ENCODE peak calls at places on chromosomes 1 and 21, in four cellular contexts. N is lung, J is foreskin keratinocyte, K is ovary. G is an unnamed sample.

GRCh38 chr1:116712510-116712909 is 41.7 kb upstream of the CD2 start:
- DNase-seq in N (no peak), J (no peak), K (no peak), G (no peak)

GRCh38 chr1:186189156-186189555 is 185.9 kb downstream of the TPR start:
- DNase-seq in N (no peak), J (no peak), K (no peak), G (no peak)

GRCh38 chr1:183635112-183635605 is 424 bp downstream of the ARPC5 start:
- DNase-seq in N (peak), J (no peak), K (peak), G (no peak)

GRCh38 chr21:15063821-15064575 is 802 bp downstream of the NRIP1 start:
- DNase-seq in N (peak), J (no peak), K (no peak), G (peak)

GRCh38 chr1:27410709-27411108 is 18.3 kb downstream of the GPR3 start:
- DNase-seq in N (no peak), J (no peak), K (no peak), G (no peak)

GRCh38 chr1:156841289-156841855 is 17.5 kb downstream of the INSRR start:
- DNase-seq in N (no peak), J (no peak), K (no peak), G (no peak)

GRCh38 chr1:64933296-64934070 is 32.9 kb downstream of the JAK1 start:
- DNase-seq in N (peak), J (no peak), K (no peak), G (peak)

GRCh38 chr1:214438059-214438458 is 113.3 kb downstream of the PTPN14 start:
- DNase-seq in N (no peak), J (no peak), K (no peak), G (no peak)

GRCh38 chr1:8517579-8518489 is 199.9 kb downstream of the SLC45A1 start:
- DNase-seq in N (no peak), J (no peak), K (no peak), G (peak)

GRCh38 chr1:152977614-152978013 is 6.3 kb upstream of the SPRR1A start:
- DNase-seq in N (peak), J (no peak), K (no peak), G (no peak)

GRCh38 chr1:201085902-201086735 is 26.1 kb downstream of the CACNA1S start:
- DNase-seq in N (peak), J (peak), K (no peak), G (peak)

GRCh38 chr1:222369991-222370910 is 177.7 kb downstream of the HHIPL2 start:
- DNase-seq in N (no peak), J (peak), K (no peak), G (peak)

GRCh38 chr1:85665932-85666331 is 42.3 kb downstream of the ZNHIT6 start:
- DNase-seq in N (no peak), J (no peak), K (no peak), G (no peak)

GRCh38 chr1:13830616-13831280 is 130.8 kb downstream of the PRDM2 start:
- DNase-seq in N (peak), J (no peak), K (peak), G (no peak)

GRCh38 chr1:79304131-79304530 is 297.6 kb upstream of the ADGRL4 start:
- DNase-seq in N (no peak), J (peak), K (no peak), G (peak)

GRCh38 chr1:113811888-113812660 is at the start of gene RSBN1:
- DNase-seq in N (peak), J (peak), K (peak), G (peak)

GRCh38 chr1:198620951-198621824 is 17.7 kb upstream of the PTPRC start:
- DNase-seq in N (no peak), J (no peak), K (no peak), G (no peak)

GRCh38 chr1:43460988-43461693 is 7.4 kb upstream of the HYI start:
- DNase-seq in N (no peak), J (no peak), K (no peak), G (no peak)

GRCh38 chr1:42736152-42736551 is 3.9 kb downstream of the CLDN19 start:
- DNase-seq in N (no peak), J (peak), K (no peak), G (no peak)

GRCh38 chr1:202106340-202107284 is 16.1 kb upstream of the GPR37L1 start:
- DNase-seq in N (peak), J (peak), K (no peak), G (no peak)

GRCh38 chr1:203765029-203765837 is at the start of gene LAX1:
- DNase-seq in N (no peak), J (no peak), K (no peak), G (no peak)

GRCh38 chr21:45977396-45977795 is 4.2 kb upstream of the COL6A1 start:
- DNase-seq in N (no peak), J (no peak), K (peak), G (no peak)

GRCh38 chr1:204714861-204715511 is 29.4 kb upstream of the LRRN2 start:
- DNase-seq in N (no peak), J (no peak), K (no peak), G (no peak)

GRCh38 chr1:20634594-20635084 is 1.4 kb downstream of the PINK1 start:
- DNase-seq in N (peak), J (peak), K (no peak), G (peak)

GRCh38 chr1:16618719-16619118 is 5.4 kb upstream of the NBPF1 start:
- DNase-seq in N (peak), J (no peak), K (peak), G (no peak)

GRCh38 chr1:236480758-236481436 is 42.9 kb upstream of the LGALS8 start:
- DNase-seq in N (no peak), J (no peak), K (no peak), G (no peak)

GRCh38 chr1:236486315-236486714 is 37.5 kb upstream of the LGALS8 start:
- DNase-seq in N (no peak), J (no peak), K (no peak), G (no peak)

GRCh38 chr1:236489710-236490377 is 33.9 kb upstream of the LGALS8 start:
- DNase-seq in N (no peak), J (peak), K (no peak), G (peak)

GRCh38 chr1:236484310-236484971 is 39.3 kb upstream of the LGALS8 start:
- DNase-seq in N (no peak), J (no peak), K (no peak), G (no peak)
- TF ChIP-seq CTCF in N (no peak), J (no peak), K (no peak), G (no peak)

GRCh38 chr21:43270800-43271261 is 102.0 kb downstream of the CRYAA start:
- DNase-seq in N (no peak), J (no peak), K (no peak), G (no peak)

GRCh38 chr21:43268804-43269186 is 100.0 kb downstream of the CRYAA start:
- DNase-seq in N (no peak), J (no peak), K (no peak), G (no peak)

GRCh38 chr21:43269981-43270670 is 101.3 kb downstream of the CRYAA start:
- DNase-seq in N (no peak), J (no peak), K (no peak), G (no peak)

GRCh38 chr21:43268086-43268803 is 99.4 kb downstream of the CRYAA start:
- DNase-seq in N (no peak), J (no peak), K (no peak), G (no peak)

DNA sequence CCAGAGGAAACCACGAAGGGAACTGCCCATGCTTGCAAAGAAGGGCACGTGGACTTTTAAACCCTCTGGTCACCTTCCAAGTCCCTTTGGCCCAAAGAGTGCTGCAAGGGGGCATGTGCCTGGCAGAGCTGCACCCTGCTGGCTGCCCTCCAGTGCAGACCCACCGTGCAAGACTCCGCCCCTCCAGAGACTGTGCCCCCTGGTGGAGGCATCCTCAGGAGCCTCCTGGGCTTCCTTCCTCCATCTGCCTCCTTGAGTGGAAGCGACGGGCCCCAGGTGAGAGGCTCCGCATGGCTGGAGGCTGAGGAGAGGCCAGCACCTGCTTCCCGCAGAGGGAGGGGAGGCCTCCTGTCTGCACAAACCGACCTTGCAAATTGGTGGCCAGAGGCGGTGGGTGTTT is 100.7 kb downstream of the CRYAA start:
- DNase-seq in N (no peak), J (no peak), K (no peak), G (no peak)
- TF ChIP-seq CTCF in N (no peak), J (peak), K (no peak), G (peak)

DNA sequence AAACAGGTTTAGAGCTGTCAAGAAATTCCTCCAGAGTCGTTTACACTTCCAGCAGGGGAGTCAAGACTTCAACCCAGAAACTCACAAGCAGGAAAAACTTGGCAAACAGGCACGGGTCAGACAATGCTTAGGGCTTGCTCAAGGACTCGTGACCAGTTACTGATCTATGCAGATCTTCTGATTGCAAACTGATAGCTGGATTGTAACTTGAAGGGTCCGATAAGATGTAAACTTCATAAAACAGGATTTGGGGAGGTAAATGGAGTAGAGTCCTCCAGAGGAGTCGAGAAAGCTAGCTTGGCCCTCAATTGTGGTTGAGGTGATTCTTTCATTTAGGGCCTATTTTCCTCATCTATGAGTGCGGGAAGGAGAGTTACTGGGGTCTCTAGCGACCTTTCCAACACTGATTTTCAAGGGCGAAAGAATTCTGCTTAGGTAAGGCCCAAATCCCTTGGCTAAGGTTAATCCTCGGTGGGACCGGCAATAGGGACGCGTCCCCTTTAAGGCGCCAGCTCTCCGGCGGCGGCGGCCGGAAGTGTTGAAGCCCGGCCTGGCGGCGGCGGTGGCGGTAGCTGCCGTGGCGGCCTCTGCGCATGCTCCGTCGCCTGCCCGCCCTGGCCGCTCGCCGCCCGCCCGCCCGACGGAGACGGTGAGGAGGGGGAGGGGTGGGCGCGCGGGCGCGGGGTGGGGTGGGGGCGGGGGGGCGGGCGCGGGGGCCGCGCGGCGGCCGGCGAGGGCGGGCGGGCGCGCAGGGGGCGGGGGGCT is at the start of gene GMEB1:
- DNase-seq in N (peak), J (peak), K (peak), G (peak)
- TF ChIP-seq CTCF in N (no peak), J (peak), K (peak), G (no peak)

DNA sequence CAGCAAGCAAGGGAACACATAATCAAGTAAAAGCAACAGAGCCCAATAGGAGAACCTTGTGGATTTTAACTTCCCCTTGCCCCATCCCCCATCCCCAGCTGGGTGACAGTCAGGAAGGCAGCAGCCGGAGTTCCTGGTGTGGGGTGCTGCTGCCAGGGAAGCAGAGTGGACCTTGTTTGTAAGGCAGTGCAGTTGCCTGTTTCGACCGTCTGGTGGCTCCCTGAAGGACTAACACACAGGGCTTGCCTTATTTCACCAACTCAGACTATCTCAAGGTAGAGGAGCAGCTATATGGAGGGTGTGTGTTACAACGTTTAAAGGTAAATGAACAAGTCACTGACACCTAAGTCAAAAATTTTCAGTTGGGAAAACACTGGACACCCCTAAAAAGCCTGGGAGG is 6.6 kb downstream of the KRTAP10-8 start:
- DNase-seq in N (no peak), J (no peak), K (no peak), G (no peak)
- TF ChIP-seq CTCF in N (no peak), J (no peak), K (no peak), G (peak)

DNA sequence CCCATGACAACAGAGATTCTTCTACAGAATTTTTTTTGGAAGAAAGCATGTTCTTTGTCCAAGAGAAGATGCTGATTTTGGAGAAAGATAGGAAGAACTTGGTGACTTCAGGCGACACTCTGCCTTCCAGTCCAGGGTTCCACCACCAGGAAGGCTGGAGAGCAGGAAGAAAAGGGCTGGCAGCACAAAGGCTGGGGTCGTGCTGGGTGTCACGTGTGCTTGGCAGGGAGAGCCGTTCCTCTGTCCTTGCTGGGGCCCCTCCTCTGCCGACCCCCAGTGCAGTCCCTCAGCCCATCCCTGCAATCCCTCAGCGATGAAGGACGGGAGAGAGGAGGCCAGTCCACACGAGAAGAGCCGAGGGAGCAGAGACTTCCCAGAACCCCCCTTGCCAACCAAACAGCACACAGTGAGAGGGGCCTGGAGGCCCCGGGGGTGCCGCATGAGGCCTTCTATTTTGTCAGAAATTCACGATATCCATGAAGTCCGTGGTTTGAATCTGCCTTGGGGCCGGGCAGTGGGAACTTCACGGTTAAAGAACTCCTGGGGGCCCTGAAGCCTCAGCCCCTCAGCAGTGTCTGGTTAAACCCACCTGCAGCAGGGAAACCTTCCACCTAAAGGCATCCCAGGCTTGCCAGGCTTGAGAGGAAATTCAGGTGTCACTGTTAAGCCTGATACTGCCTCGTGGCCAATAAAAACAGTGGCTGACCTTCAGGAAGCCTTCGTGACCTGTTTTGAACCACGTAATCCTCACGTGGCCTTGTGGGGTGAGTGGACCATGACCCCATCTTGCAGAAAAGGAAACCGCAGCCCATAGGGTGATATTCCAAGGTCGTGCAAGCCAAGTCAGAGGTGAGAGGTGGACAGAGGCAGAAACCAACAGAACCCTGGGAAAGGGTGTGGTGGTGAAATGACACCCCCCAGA is 3.4 kb downstream of the KRTAP10-12 start:
- DNase-seq in N (no peak), J (no peak), K (no peak), G (no peak)
- TF ChIP-seq CTCF in N (no peak), J (no peak), K (no peak), G (no peak)

GRCh38 chr1:97137862-97138514 is 416.4 kb downstream of the PTBP2 start:
- DNase-seq in N (no peak), J (peak), K (no peak), G (peak)
- TF ChIP-seq CTCF in N (peak), J (peak), K (no peak), G (peak)

GRCh38 chr1:103267893-103268292 is 159.6 kb upstream of the COL11A1 start:
- DNase-seq in N (no peak), J (no peak), K (no peak), G (no peak)
- TF ChIP-seq CTCF in N (no peak), J (peak), K (no peak), G (peak)

GRCh38 chr1:209527372-209527771 is 56.1 kb upstream of the CAMK1G start:
- DNase-seq in N (no peak), J (peak), K (no peak), G (peak)
- TF ChIP-seq CTCF in N (no peak), J (no peak), K (no peak), G (no peak)

GRCh38 chr1:22245100-22245650 is 102.3 kb upstream of the WNT4 start:
- DNase-seq in N (no peak), J (no peak), K (no peak), G (no peak)
- TF ChIP-seq CTCF in N (no peak), J (no peak), K (no peak), G (no peak)